ENCODE peak calls at places on chromosome 13, in ten cellular contexts. Y is T-helper 1 cell; L is hepatocyte; I is caudate nucleus; F is coronary artery; Q is AG04450; R is NCI-H1092; C is stimulated activated CD4-positive, alpha-beta T cell treated with anti-CD3 and anti-CD28 coated beads, Interleukin-4, amount 100 ng/mL, for 48 hours; E is IMR-90; P is NCI-H510A. T is an unnamed sample.

GRCh38 chr13:112803422-112803821 is 113.6 kb downstream of the ATP11A start:
- DNase-seq in P (no peak), Y (no peak), E (no peak), C (no peak), R (no peak), L (no peak), F (no peak), I (no peak), Q (no peak), T (no peak)

GRCh38 chr13:96629331-96629730 is 364.9 kb downstream of the OXGR1 start:
- DNase-seq in E (no peak), I (no peak), P (no peak), F (no peak), L (no peak), R (no peak), C (no peak), Q (no peak), Y (no peak), T (no peak)

GRCh38 chr13:50948576-50948975 is 39.0 kb downstream of the RNASEH2B start:
- DNase-seq in C (no peak), E (peak), Y (no peak), P (no peak), I (no peak), L (no peak), F (no peak), R (no peak), Q (no peak), T (no peak)

GRCh38 chr13:75761373-75761772 is 125.2 kb downstream of the LMO7 start:
- DNase-seq in Y (peak), I (no peak), R (no peak), P (no peak), C (no peak), Q (no peak), L (no peak), F (no peak), E (no peak), T (no peak)

GRCh38 chr13:32737111-32737571 is 150.9 kb downstream of the PDS5B start:
- DNase-seq in I (no peak), E (no peak), F (no peak), Q (no peak), R (no peak), P (no peak), Y (peak), L (no peak), C (no peak), T (no peak)

GRCh38 chr13:100646030-100646673 is 28.4 kb downstream of the TMTC4 start:
- DNase-seq in F (no peak), Q (no peak), E (peak), C (no peak), P (no peak), L (peak), I (peak), R (peak), Y (no peak), T (peak)

GRCh38 chr13:29767006-29767405 is 83.4 kb downstream of the UBL3 start:
- DNase-seq in P (no peak), C (no peak), L (no peak), E (peak), R (no peak), I (no peak), Q (no peak), F (no peak), Y (no peak), T (no peak)

GRCh38 chr13:112592647-112593046 is 4.7 kb upstream of the TUBGCP3 start:
- DNase-seq in R (no peak), F (no peak), C (no peak), L (no peak), Y (no peak), I (no peak), P (no peak), Q (no peak), E (no peak), T (no peak)

GRCh38 chr13:40336228-40337221 is 329.9 kb downstream of the FOXO1 start:
- DNase-seq in L (peak), Y (no peak), C (no peak), F (no peak), I (no peak), Q (no peak), E (no peak), R (peak), P (no peak), T (no peak)

GRCh38 chr13:94993608-94994007 is 281.3 kb upstream of the SOX21 start:
- DNase-seq in Y (no peak), E (no peak), C (no peak), L (no peak), I (no peak), P (no peak), R (no peak), Q (no peak), F (no peak), T (no peak)

GRCh38 chr13:31749929-31750328 is 10.6 kb downstream of the RXFP2 start:
- DNase-seq in R (no peak), F (no peak), C (no peak), Y (no peak), P (no peak), Q (peak), I (no peak), L (no peak), E (peak), T (no peak)

GRCh38 chr13:113646376-113646775 is 11.6 kb downstream of the ATP4B start:
- DNase-seq in L (no peak), E (no peak), R (peak), Q (no peak), C (no peak), I (no peak), P (no peak), F (peak), Y (no peak), T (no peak)

GRCh38 chr13:96652506-96652905 is 341.8 kb downstream of the OXGR1 start:
- DNase-seq in P (no peak), F (no peak), Q (no peak), C (no peak), I (no peak), E (no peak), L (no peak), R (no peak), Y (no peak), T (no peak)

GRCh38 chr13:28171266-28171665 is 32.9 kb downstream of the PAN3 start:
- DNase-seq in F (no peak), Y (no peak), R (no peak), P (no peak), Q (no peak), C (no peak), E (no peak), L (no peak), I (no peak), T (no peak)

GRCh38 chr13:30047154-30047874 is 196.9 kb upstream of the UBL3 start:
- DNase-seq in C (no peak), Q (no peak), Y (peak), R (no peak), L (no peak), P (no peak), I (no peak), E (peak), F (no peak), T (no peak)

GRCh38 chr13:101025519-101025918 is 350.9 kb upstream of the TMTC4 start:
- DNase-seq in F (no peak), R (no peak), I (no peak), P (no peak), Q (no peak), E (no peak), L (no peak), C (no peak), Y (no peak), T (no peak)

GRCh38 chr13:33784738-33785137 is 33.2 kb upstream of the RFC3 start:
- DNase-seq in L (no peak), C (no peak), Q (no peak), I (no peak), F (no peak), E (no peak), Y (no peak), P (no peak), R (no peak), T (no peak)

GRCh38 chr13:80562423-80562822 is 221.5 kb upstream of the SPRY2 start:
- DNase-seq in Q (no peak), Y (no peak), F (no peak), I (no peak), R (peak), P (no peak), E (no peak), L (no peak), C (no peak), T (no peak)

GRCh38 chr13:106186366-106187030 is 349.0 kb downstream of the EFNB2 start:
- DNase-seq in Y (no peak), R (no peak), Q (no peak), F (no peak), L (no peak), P (no peak), C (no peak), I (no peak), E (peak), T (no peak)

GRCh38 chr13:52446265-52446664 is 4.2 kb downstream of the VPS36 start:
- DNase-seq in F (no peak), C (no peak), E (no peak), P (no peak), Q (no peak), I (no peak), R (no peak), L (no peak), Y (no peak), T (no peak)

GRCh38 chr13:51524846-51525566 is 59.3 kb upstream of the WDFY2 start:
- DNase-seq in C (no peak), Q (no peak), P (no peak), Y (no peak), I (no peak), R (no peak), E (peak), F (no peak), L (peak), T (no peak)

GRCh38 chr13:66714795-66715194 is 515.3 kb downstream of the PCDH9 start:
- DNase-seq in I (no peak), Y (no peak), C (no peak), F (no peak), R (no peak), Q (no peak), P (no peak), E (no peak), L (no peak), T (no peak)

GRCh38 chr13:36193151-36193855 is 21.1 kb downstream of the SOHLH2 start:
- DNase-seq in I (no peak), F (no peak), P (no peak), L (no peak), C (no peak), E (no peak), Y (no peak), R (no peak), Q (no peak), T (no peak)

GRCh38 chr13:100566543-100566942 is 22.0 kb downstream of the GGACT start:
- DNase-seq in R (no peak), L (no peak), F (no peak), P (no peak), E (peak), Q (no peak), I (no peak), C (no peak), Y (no peak), T (no peak)

GRCh38 chr13:109998030-109998429 is 211.6 kb upstream of the IRS2 start:
- DNase-seq in R (no peak), E (no peak), P (no peak), Q (no peak), C (no peak), I (no peak), Y (no peak), F (no peak), L (no peak), T (no peak)